ENCODE peak calls at places on chromosome 12, in seven cellular contexts. D is RWPE2; F is K562; Y is ascending aorta; R is CD4-positive, alpha-beta T cell; L is naive thymus-derived CD4-positive, alpha-beta T cell; K is breast epithelium. G is an unnamed sample.

GRCh38 chr12:76190249-76190648 is 105.8 kb upstream of the NAP1L1 start:
- DNase-seq in Y (no peak), R (no peak), L (no peak), D (no peak), F (no peak), K (no peak), G (no peak)

GRCh38 chr12:58804749-58805148 is 115.6 kb downstream of the LRIG3 start:
- DNase-seq in D (no peak), R (no peak), Y (no peak), K (no peak), L (no peak), F (no peak), G (no peak)

GRCh38 chr12:20482680-20483079 is 114.3 kb downstream of the PDE3A start:
- DNase-seq in R (no peak), F (no peak), L (no peak), D (no peak), K (no peak), Y (no peak), G (no peak)

GRCh38 chr12:3727877-3728632 is 24.9 kb downstream of the CRACR2A start:
- DNase-seq in D (no peak), K (no peak), R (no peak), L (peak; percentile 61), F (peak; percentile 9), Y (peak; percentile 59), G (no peak)

GRCh38 chr12:105107497-105108371 is at the start of gene WASHC4:
- DNase-seq in D (peak; percentile 93), L (peak; percentile 97), F (peak; percentile 97), K (peak; percentile 93), Y (peak; percentile 96), R (peak; percentile 90), G (peak; percentile 92)

GRCh38 chr12:98154850-98155249 is 360.5 kb upstream of the TMPO start:
- DNase-seq in L (no peak), Y (no peak), D (no peak), F (no peak), R (no peak), K (no peak), G (no peak)

GRCh38 chr12:20426191-20426590 is 57.9 kb downstream of the PDE3A start:
- DNase-seq in F (no peak), R (no peak), L (no peak), K (no peak), D (no peak), Y (peak; percentile 77), G (no peak)

GRCh38 chr12:19212245-19212644 is 82.7 kb downstream of the PLEKHA5 start:
- DNase-seq in Y (no peak), L (no peak), R (no peak), D (no peak), F (no peak), K (no peak), G (no peak)

GRCh38 chr12:26233620-26234019 is 38.2 kb downstream of the SSPN start:
- DNase-seq in K (no peak), Y (no peak), R (no peak), D (no peak), F (no peak), L (no peak), G (no peak)

GRCh38 chr12:109993091-109993490 is 3.1 kb downstream of the GIT2 start:
- DNase-seq in L (no peak), D (no peak), K (no peak), R (no peak), F (no peak), Y (no peak), G (no peak)

GRCh38 chr12:32512379-32512778 is 113.0 kb downstream of the FGD4 start:
- DNase-seq in R (no peak), D (no peak), K (no peak), F (no peak), Y (no peak), L (no peak), G (no peak)

GRCh38 chr12:13358391-13358905 is 161.9 kb downstream of the EMP1 start:
- DNase-seq in D (no peak), L (no peak), K (no peak), Y (no peak), F (no peak), R (no peak), G (no peak)

GRCh38 chr12:48788852-48789775 is at the start of gene ADCY6:
- DNase-seq in K (peak; percentile 56), L (no peak), Y (peak; percentile 89), F (peak; percentile 29), D (no peak), R (no peak), G (no peak)

GRCh38 chr12:103244596-103244995 is 251.2 kb downstream of the C12orf42 start:
- DNase-seq in R (no peak), L (no peak), F (no peak), D (no peak), Y (no peak), K (no peak), G (no peak)

GRCh38 chr12:54562720-54563356 is 13.4 kb downstream of the PDE1B start:
- DNase-seq in Y (no peak), K (no peak), R (no peak), F (no peak), D (no peak), L (no peak), G (no peak)

GRCh38 chr12:82300611-82301010 is 57.6 kb downstream of the CCDC59 start:
- DNase-seq in F (no peak), Y (no peak), K (no peak), L (no peak), R (no peak), D (no peak), G (no peak)

GRCh38 chr12:73210574-73211204 is 938.5 kb downstream of the TRHDE start:
- DNase-seq in K (no peak), F (no peak), D (no peak), Y (no peak), R (no peak), L (no peak), G (no peak)

GRCh38 chr12:77064891-77065360 is 443 bp downstream of the E2F7 start:
- DNase-seq in D (no peak), F (peak; percentile 55), L (no peak), K (no peak), Y (no peak), R (no peak), G (peak; percentile 2)

GRCh38 chr12:132151766-132152410 is 7.6 kb downstream of the NOC4L start:
- DNase-seq in Y (no peak), K (no peak), R (no peak), L (no peak), D (peak; percentile 56), F (no peak), G (no peak)

GRCh38 chr12:126171936-126172559 is 1106.8 kb downstream of the AACS start:
- DNase-seq in L (no peak), Y (no peak), F (no peak), R (no peak), K (no peak), D (no peak), G (no peak)
- H3K9me3 ChIP-seq in L (no peaks in the 10 kb centered on the region), Y (no peaks in the 10 kb centered on the region), F (no peaks in the 10 kb centered on the region), R (no peaks in the 10 kb centered on the region), K (no peaks in the 10 kb centered on the region), D (no peaks in the 10 kb centered on the region), G (no peaks in the 10 kb centered on the region)

DNA sequence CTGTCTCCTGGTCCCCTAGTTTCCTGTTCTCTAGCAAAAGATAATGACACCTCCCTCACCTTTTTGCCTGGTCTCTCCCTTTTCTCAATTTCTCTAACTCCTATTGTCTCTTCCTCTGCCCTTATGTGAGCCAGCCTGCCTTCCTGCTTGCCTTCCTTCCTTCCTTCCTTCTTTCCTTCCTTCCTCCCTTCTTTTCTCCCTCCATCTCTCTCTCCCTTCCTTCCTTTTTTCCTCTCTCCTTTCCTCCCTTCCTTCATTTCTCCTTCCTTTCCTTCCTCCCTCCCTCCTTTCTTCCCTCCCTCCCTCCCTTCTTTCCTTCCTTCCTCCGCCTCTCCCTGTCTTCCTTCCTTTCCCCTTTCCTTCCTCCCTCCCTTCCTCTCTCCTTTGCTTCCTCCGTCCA is 45.7 kb upstream of the TBX5 start:
- DNase-seq in R (no peak), Y (no peak), L (no peak), D (no peak), K (no peak), F (no peak), G (no peak)
- H3K27me3 ChIP-seq in R (peaks cover 64% of the 10 kb centered on the region), Y (peaks cover 14% of the 10 kb centered on the region), L (no peaks in the 10 kb centered on the region), D (peaks cover 68% of the 10 kb centered on the region), K (peaks cover 51% of the 10 kb centered on the region), F (peaks cover 10% of the 10 kb centered on the region), G (peaks cover 17% of the 10 kb centered on the region)

DNA sequence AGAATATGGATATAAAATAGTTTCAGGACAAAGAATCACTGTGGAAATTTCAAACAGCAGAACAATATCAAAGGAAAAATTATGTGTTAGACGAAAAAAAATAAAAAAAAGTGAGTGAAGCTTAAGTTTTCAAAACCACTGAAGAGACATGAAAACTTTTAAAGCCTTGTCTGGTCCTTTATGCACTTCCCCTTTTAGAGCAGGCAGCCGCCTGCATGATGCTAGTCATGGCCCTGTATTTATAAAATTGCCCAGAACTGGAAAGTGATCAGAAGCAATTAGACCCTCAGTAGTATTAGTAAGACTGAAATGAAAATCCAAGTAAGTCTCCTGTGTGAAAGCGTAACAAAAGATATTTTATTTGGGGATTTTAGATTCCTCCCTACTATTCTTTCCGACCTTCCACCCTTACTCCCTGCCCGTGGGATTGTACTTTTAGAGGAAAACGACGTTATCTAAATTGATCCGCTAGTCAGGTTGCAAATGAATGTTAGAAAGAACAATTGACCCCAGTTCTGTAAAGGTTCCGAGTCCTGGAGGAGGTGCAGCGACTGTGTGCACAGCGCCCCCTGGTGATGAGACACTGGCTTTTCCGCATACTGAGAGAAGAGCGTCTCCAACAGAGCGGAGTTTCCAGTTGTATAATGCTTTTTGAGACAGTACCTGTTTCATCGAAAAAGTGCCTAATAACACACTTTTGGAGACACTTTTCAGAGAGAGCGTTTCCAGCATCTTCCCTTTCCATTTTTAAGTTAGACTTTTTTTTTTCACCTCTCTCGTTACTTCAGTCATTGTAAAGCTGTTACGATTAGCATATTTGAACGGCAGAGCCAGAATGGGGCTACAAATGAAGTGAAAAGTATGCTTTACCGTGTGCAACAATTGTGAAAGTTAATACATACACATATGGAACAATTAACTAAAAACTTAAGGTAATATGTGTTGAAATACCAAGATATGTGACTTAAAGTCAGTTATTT is 12.4 kb downstream of the MGST1 start:
- DNase-seq in K (no peak), L (peak; percentile 25), F (peak; percentile 31), R (no peak), D (no peak), Y (no peak), G (no peak)
- H3K9me3 ChIP-seq in K (no peaks in the 10 kb centered on the region), L (no peaks in the 10 kb centered on the region), F (no peaks in the 10 kb centered on the region), R (no peaks in the 10 kb centered on the region), D (no peaks in the 10 kb centered on the region), Y (no peaks in the 10 kb centered on the region), G (peaks cover 4% of the 10 kb centered on the region)

GRCh38 chr12:71333418-71333817 is 106.2 kb upstream of the LGR5 start:
- DNase-seq in R (no peak), D (no peak), L (no peak), K (no peak), F (no peak), Y (no peak), G (no peak)

GRCh38 chr12:71335668-71336257 is 103.8 kb upstream of the LGR5 start:
- DNase-seq in F (no peak), R (no peak), Y (no peak), D (no peak), L (no peak), K (no peak), G (no peak)

DNA sequence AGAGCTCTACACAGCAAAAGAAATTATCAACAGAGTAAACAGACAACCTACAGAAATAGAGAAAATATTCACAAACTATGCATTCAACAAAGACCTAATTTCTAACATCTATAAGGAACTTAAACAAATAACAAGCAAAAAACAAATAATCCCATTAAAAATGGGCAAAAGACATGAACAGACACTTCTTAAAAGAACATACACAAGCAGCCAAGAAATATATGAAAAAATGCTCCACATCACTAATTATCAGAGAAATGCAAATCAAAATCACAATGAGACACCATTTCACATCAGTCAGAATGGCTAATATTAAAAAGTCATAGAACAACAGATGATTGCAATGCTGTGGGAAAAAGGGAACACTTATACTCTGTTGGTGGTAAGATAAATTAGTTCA is 100.7 kb upstream of the LGR5 start:
- DNase-seq in R (no peak), D (no peak), K (no peak), Y (no peak), F (no peak), L (no peak), G (no peak)
- H3K27me3 ChIP-seq in R (peaks cover 2% of the 10 kb centered on the region), D (no peaks in the 10 kb centered on the region), K (no peaks in the 10 kb centered on the region), Y (no peaks in the 10 kb centered on the region), F (no peaks in the 10 kb centered on the region), L (no peaks in the 10 kb centered on the region), G (no peaks in the 10 kb centered on the region)